ENCODE peak calls at places on chromosomes 1 and 21, in five cellular contexts. B is stimulated activated CD8-positive, alpha-beta memory T cell treated with anti-CD3 and anti-CD28 coated beads, Interleukin-4, amount 100 ng/mL, for 48 hours; P is naive B cell; D is iPS-NIHi11; A is AG09309. K is an unnamed sample.

GRCh38 chr1:55428236-55428635 is 213.1 kb upstream of the USP24 start:
- DNase-seq in D (no peak), P (no peak), A (no peak), B (no peak), K (no peak)

GRCh38 chr1:7295946-7296345 is 475.1 kb upstream of the VAMP3 start:
- DNase-seq in B (no peak), P (no peak), D (no peak), A (no peak), K (no peak)

GRCh38 chr1:181099152-181100014 is 10.9 kb downstream of the IER5 start:
- DNase-seq in B (peak; percentile 46), A (no peak), D (no peak), P (no peak), K (no peak)

GRCh38 chr1:29838738-29839320 is 602.5 kb downstream of the PTPRU start:
- DNase-seq in B (no peak), P (no peak), D (no peak), A (no peak), K (no peak)

GRCh38 chr21:31543191-31543590 is 116.3 kb upstream of the SOD1 start:
- DNase-seq in B (no peak), P (no peak), D (no peak), A (peak; percentile 37), K (no peak)

GRCh38 chr1:218332416-218332815 is 12.7 kb upstream of the TGFB2 start:
- DNase-seq in B (no peak), D (no peak), A (no peak), P (no peak), K (no peak)

GRCh38 chr1:183817576-183818288 is 12.8 kb downstream of the RGL1 start:
- DNase-seq in D (no peak), B (no peak), A (no peak), P (no peak), K (no peak)

GRCh38 chr1:112589766-112590165 is 29.2 kb downstream of the ST7L start:
- DNase-seq in A (no peak), P (no peak), B (no peak), D (no peak), K (no peak)

GRCh38 chr1:30258471-30258870 is 464.9 kb downstream of the MATN1 start:
- DNase-seq in A (no peak), B (no peak), P (no peak), D (no peak), K (no peak)

K was measured in AG09319.